ENCODE peak calls at places on chromosomes 12 and 14, in six cellular contexts. Y is GM23338, E is fibroblast of lung, O is ovary, H is suprapubic skin, X is stomach. L is an unnamed sample. For H3K36me3, the result is how much of the 10 kb centered on the place peaks cover.

GRCh38 chr14:91143862-91144261 is 30.0 kb downstream of the DGLUCY start:
- DNase-seq in Y (no peak), E (peak), O (no peak), H (no peak), X (peak), L (no peak)

GRCh38 chr12:108573310-108573709 is 10.9 kb downstream of the ISCU start:
- DNase-seq in Y (no peak), E (no peak), O (no peak), H (no peak), X (no peak), L (no peak)

GRCh38 chr12:69064734-69065413 is 131.9 kb upstream of the CPM start:
- DNase-seq in Y (no peak), E (no peak), O (no peak), H (no peak), X (no peak), L (no peak)

GRCh38 chr14:88477513-88478250 is 77.1 kb downstream of the PTPN21 start:
- DNase-seq in Y (no peak), E (no peak), O (no peak), H (no peak), X (no peak), L (no peak)

GRCh38 chr14:63174760-63175191 is 29.5 kb upstream of the RHOJ start:
- DNase-seq in Y (peak), E (peak), O (peak), H (no peak), X (no peak), L (no peak)

GRCh38 chr12:89848732-89849131 is 140.1 kb upstream of the ATP2B1 start:
- DNase-seq in Y (no peak), E (peak), O (no peak), H (no peak), X (no peak), L (peak)

GRCh38 chr12:119809023-119809422 is 68.1 kb downstream of the CIT start:
- DNase-seq in Y (no peak), E (peak), O (no peak), H (no peak), X (no peak), L (no peak)

GRCh38 chr12:7114851-7115250 is 5.8 kb upstream of the C1RL start:
- DNase-seq in Y (no peak), E (no peak), O (no peak), H (peak), X (no peak), L (peak)

GRCh38 chr14:22994762-22995275 is 12.5 kb upstream of the AJUBA start:
- DNase-seq in Y (peak), E (peak), O (peak), H (no peak), X (no peak), L (no peak)

GRCh38 chr12:40138526-40138925 is 32.6 kb upstream of the SLC2A13 start:
- DNase-seq in Y (no peak), E (no peak), O (no peak), H (no peak), X (no peak), L (no peak)

GRCh38 chr14:78697341-78697740 is 527.2 kb downstream of the NRXN3 start:
- DNase-seq in Y (peak), E (peak), O (no peak), H (no peak), X (no peak), L (no peak)

GRCh38 chr14:103207038-103207403 is 83.8 kb downstream of the TNFAIP2 start:
- DNase-seq in Y (peak), E (peak), O (peak), H (peak), X (peak), L (no peak)

GRCh38 chr12:116919706-116920485 is 9.1 kb downstream of the FBXW8 start:
- DNase-seq in Y (no peak), E (no peak), O (no peak), H (no peak), X (no peak), L (no peak)

GRCh38 chr14:96501383-96501745 is 818 bp upstream of the PAPOLA start:
- DNase-seq in Y (no peak), E (no peak), O (no peak), H (no peak), X (no peak), L (no peak)

GRCh38 chr14:35213869-35214387 is 78.3 kb upstream of the PSMA6 start:
- DNase-seq in Y (no peak), E (peak), O (no peak), H (no peak), X (no peak), L (no peak)

GRCh38 chr14:92914087-92914656 is 8.8 kb upstream of the CHGA start:
- DNase-seq in Y (peak), E (peak), O (no peak), H (no peak), X (no peak), L (no peak)

GRCh38 chr12:85325452-85325851 is 45.4 kb downstream of the ALX1 start:
- DNase-seq in Y (no peak), E (no peak), O (no peak), H (no peak), X (no peak), L (no peak)

GRCh38 chr14:103522028-103522581 is 525 bp downstream of the CKB start:
- DNase-seq in Y (peak), E (peak), O (peak), H (peak), X (no peak), L (peak)

GRCh38 chr12:85036241-85036707 is at the start of the genes LRRIQ1 and TSPAN19:
- DNase-seq in Y (peak), E (peak), O (peak), H (peak), X (peak), L (peak)

GRCh38 chr14:104969741-104970230 is 8.4 kb downstream of the AHNAK2 start:
- DNase-seq in Y (no peak), E (no peak), O (no peak), H (peak), X (no peak), L (peak)

GRCh38 chr14:82694820-82695219 is 1161.2 kb upstream of the SEL1L start:
- DNase-seq in Y (no peak), E (no peak), O (no peak), H (no peak), X (no peak), L (no peak)

GRCh38 chr12:120282229-120282628 is 9.5 kb downstream of the RNU4-2 start:
- DNase-seq in Y (peak), E (no peak), O (no peak), H (no peak), X (no peak), L (no peak)

GRCh38 chr14:92880851-92881250 is 42.1 kb upstream of the CHGA start:
- DNase-seq in Y (peak), E (peak), O (no peak), H (no peak), X (no peak), L (no peak)

GRCh38 chr14:32728957-32729356 is 209.7 kb upstream of the NPAS3 start:
- DNase-seq in Y (no peak), E (no peak), O (no peak), H (no peak), X (no peak), L (no peak)

GRCh38 chr12:131726-132465 is 65.3 kb downstream of the IQSEC3 start:
- DNase-seq in Y (no peak), E (no peak), O (no peak), H (no peak), X (no peak), L (peak)

GRCh38 chr12:51773145-51773869 is 75.2 kb downstream of the FIGNL2 start:
- DNase-seq in Y (no peak), E (peak), O (no peak), H (no peak), X (no peak), L (no peak)

GRCh38 chr12:25463005-25463404 is 90.1 kb downstream of the LMNTD1 start:
- DNase-seq in Y (no peak), E (no peak), O (no peak), H (no peak), X (no peak), L (no peak)

GRCh38 chr12:69056743-69057515 is 124.0 kb upstream of the CPM start:
- DNase-seq in Y (no peak), E (peak), O (no peak), H (no peak), X (no peak), L (no peak)

GRCh38 chr12:126474703-126475102 is 1409.5 kb downstream of the AACS start:
- DNase-seq in Y (no peak), E (no peak), O (no peak), H (no peak), X (no peak), L (no peak)

GRCh38 chr14:76089575-76089974 is 62.1 kb upstream of the GPATCH2L start:
- DNase-seq in Y (no peak), E (no peak), O (no peak), H (no peak), X (no peak), L (no peak)

GRCh38 chr14:76091036-76091435 is 60.7 kb upstream of the GPATCH2L start:
- DNase-seq in Y (no peak), E (no peak), O (no peak), H (peak), X (no peak), L (no peak)

GRCh38 chr14:76090611-76091010 is 61.1 kb upstream of the GPATCH2L start:
- DNase-seq in Y (no peak), E (no peak), O (no peak), H (no peak), X (no peak), L (no peak)

GRCh38 chr14:76086636-76087035 is 65.1 kb upstream of the GPATCH2L start:
- DNase-seq in Y (no peak), E (no peak), O (no peak), H (no peak), X (no peak), L (no peak)

GRCh38 chr14:76089151-76089550 is 62.6 kb upstream of the GPATCH2L start:
- DNase-seq in Y (no peak), E (no peak), O (no peak), H (no peak), X (no peak), L (no peak)
- H3K36me3 ChIP-seq in Y (under half), E (under half), O (under half), H (under half), X (under half), L (under half)

DNA sequence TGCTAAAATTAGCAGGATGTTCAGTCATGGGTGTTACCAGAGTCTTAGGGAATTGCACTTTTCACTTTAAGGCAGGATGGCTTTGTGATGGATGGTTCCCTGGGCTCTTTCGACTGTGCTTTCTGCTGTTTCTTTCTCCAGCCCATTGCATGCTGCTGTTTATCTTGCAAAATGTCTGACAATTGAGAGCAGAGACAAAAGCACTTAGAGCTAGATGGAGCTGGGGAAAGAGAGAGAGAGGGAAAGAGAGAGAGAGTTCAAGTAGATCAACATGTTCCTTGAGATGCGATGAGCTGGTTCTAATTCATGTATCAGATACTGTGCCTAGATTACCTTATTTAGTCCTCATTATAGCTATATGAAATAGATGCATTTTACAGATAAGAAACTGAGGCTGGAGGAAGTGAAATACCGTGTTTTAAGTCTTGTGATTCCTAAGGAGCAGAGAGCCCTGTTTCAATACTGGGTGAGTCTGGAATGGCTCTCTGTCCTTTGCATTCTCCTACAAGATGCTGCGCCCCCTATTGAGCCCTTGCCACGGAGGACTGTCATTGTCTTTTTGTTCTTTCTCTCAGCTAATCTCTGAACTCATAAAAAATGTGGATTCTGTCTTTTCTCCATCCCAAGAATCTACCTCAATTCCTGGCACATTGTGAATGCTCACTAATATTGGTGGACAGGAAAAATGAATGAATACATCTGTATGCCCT is 227.9 kb downstream of the ALG10B start:
- DNase-seq in Y (peak), E (no peak), O (no peak), H (no peak), X (no peak), L (no peak)
- TF ChIP-seq CTCF in Y (peak), E (no peak), O (no peak), H (no peak), X (no peak), L (no peak)

DNA sequence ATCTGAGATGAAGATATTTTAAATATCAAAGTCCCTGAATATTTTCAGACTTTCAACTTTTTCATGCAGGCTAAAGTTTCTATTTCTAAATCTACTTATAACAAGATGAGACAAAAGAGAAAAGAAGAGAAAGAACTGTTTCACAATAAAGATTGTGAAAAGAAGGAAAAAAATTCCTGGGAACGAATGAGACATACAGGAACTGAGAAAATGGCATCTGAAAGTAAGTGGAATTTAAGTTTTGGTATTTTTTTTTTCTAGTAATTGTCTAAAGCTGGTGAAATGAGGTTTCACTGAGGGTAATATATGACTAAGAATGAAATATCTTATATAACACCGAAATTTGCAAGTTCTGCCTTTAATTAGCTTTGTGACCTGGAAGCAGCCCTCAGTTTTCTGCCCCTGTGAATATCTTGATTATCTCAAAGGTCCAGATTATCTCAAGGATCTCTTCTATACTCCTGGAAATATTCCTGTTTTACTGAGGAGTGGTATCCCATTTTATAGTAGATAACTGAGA is 55.7 kb upstream of the PRPF39 start:
- DNase-seq in Y (no peak), E (no peak), O (no peak), H (no peak), X (no peak), L (no peak)
- H3K4me3 ChIP-seq in Y (no peak), E (no peak), O (no peak), H (no peak), X (no peak), L (no peak)

GRCh38 chr12:131986847-131987398 is 37.2 kb downstream of the EP400 start:
- DNase-seq in Y (no peak), E (no peak), O (no peak), H (no peak), X (no peak), L (no peak)

GRCh38 chr12:131986361-131986760 is 36.6 kb downstream of the EP400 start:
- DNase-seq in Y (no peak), E (no peak), O (no peak), H (no peak), X (no peak), L (no peak)

GRCh38 chr12:131983554-131983953 is 33.8 kb downstream of the EP400 start:
- DNase-seq in Y (no peak), E (no peak), O (no peak), H (no peak), X (no peak), L (no peak)

GRCh38 chr12:131987552-131987951 is 37.8 kb downstream of the EP400 start:
- DNase-seq in Y (no peak), E (no peak), O (no peak), H (no peak), X (no peak), L (no peak)

GRCh38 chr12:131985145-131985875 is 35.6 kb downstream of the EP400 start:
- DNase-seq in Y (no peak), E (no peak), O (no peak), H (no peak), X (peak), L (peak)
- H3K36me3 ChIP-seq in Y (under half), E (under half), O (under half), H (half or more), X (half or more), L (half or more)

GRCh38 chr12:59432057-59432456 is 163.8 kb upstream of the SLC16A7 start:
- DNase-seq in Y (no peak), E (no peak), O (no peak), H (no peak), X (no peak), L (no peak)

GRCh38 chr12:59425798-59426197 is 170.0 kb upstream of the SLC16A7 start:
- DNase-seq in Y (no peak), E (no peak), O (no peak), H (no peak), X (no peak), L (no peak)

GRCh38 chr12:59429766-59430165 is 166.1 kb upstream of the SLC16A7 start:
- DNase-seq in Y (no peak), E (peak), O (no peak), H (no peak), X (no peak), L (no peak)

GRCh38 chr12:59431266-59431665 is 164.6 kb upstream of the SLC16A7 start:
- DNase-seq in Y (peak), E (peak), O (no peak), H (no peak), X (no peak), L (no peak)
- TF ChIP-seq CTCF in Y (peak), E (peak), O (no peak), H (no peak), X (no peak), L (no peak)

DNA sequence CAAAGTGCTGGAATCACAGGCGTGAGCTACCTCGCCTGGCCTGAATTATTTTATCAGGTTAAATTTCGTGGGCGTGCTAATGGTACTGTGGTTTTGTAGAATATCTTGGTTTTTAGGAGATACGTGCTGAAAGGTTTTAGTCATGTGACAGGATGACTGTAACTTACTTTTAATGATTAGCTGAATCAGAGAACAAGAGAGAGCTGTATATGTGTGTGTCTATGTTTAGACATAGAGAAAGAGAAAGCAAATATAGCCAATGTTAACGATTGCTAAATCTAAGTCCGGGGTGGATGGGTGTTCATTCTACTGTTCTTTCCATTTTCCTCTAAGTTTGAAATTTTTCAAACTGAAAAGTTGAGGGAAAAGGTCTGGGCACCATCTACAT is 9.2 kb upstream of the PNMA1 start:
- DNase-seq in Y (no peak), E (peak), O (no peak), H (no peak), X (no peak), L (no peak)
- H3K4me3 ChIP-seq in Y (no peak), E (no peak), O (no peak), H (no peak), X (no peak), L (no peak)

DNA sequence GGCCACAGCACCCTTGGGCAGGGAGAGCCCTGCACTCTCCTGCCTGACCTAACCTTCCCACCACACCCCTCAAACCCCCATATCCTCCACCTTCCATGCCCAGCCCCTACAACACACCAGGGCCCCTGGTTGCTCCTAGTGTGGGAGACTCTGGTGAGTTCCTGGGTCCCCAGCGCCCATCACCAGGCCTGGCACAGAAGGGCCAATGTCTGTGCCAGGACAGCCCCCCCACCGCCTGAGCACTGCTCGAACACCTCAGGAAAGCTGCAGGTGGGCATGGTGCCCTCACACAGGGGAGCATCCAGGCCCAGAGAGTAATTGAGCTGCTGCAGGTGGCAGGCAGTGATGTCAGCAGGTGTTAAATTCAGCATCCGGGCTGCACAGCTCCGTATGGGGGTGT is 15.2 kb downstream of the ADCY6 start:
- DNase-seq in Y (no peak), E (no peak), O (no peak), H (no peak), X (no peak), L (peak)
- H3K36me3 ChIP-seq in Y (under half), E (under half), O (under half), H (half or more), X (half or more), L (under half)

GRCh38 chr12:65282840-65283239 is 4.4 kb downstream of the MSRB3 start:
- DNase-seq in Y (no peak), E (peak), O (no peak), H (no peak), X (no peak), L (no peak)
- TF ChIP-seq CTCF in Y (peak), E (peak), O (no peak), H (no peak), X (no peak), L (no peak)

DNA sequence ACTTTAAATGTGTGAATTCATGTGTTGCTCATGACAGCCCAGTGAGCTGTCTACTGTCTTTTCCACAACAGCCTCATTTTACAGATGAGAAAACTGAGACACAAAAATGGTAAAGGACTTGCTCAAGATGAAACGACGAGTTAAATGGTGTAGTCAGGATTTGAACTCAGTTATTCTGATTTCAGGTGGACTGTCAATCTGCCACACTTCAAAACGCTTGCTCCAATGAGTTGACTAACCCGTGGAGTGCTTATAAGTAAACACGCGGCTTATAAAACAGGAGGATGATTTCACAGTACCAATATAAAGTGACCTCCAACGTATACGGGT is 652 bp upstream of the POLE2 start:
- DNase-seq in Y (no peak), E (no peak), O (no peak), H (no peak), X (no peak), L (no peak)
- H3K4me3 ChIP-seq in Y (peak), E (no peak), O (no peak), H (peak), X (peak), L (no peak)

GRCh38 chr12:22396253-22396652 is 61.7 kb upstream of the ST8SIA1 start:
- DNase-seq in Y (no peak), E (no peak), O (no peak), H (no peak), X (no peak), L (no peak)
- H3K36me3 ChIP-seq in Y (under half), E (under half), O (under half), H (under half), X (under half), L (under half)

L was measured in left lung.